ENCODE peak calls at places on chromosomes 13 and 19, in four cellular contexts. W is SK-N-SH, F is AG10803, X is A673. H is an unnamed sample.

GRCh38 chr13:93233997-93234416 is 7.4 kb downstream of the GPC6 start:
- DNase-seq in W (no peak), F (no peak), X (no peak), H (no peak)

GRCh38 chr13:50320297-50320862 is 305.1 kb downstream of the KCNRG start:
- DNase-seq in W (no peak), F (peak; percentile 55), X (peak; percentile 13), H (no peak)

GRCh38 chr19:40154121-40154680 is 37.0 kb upstream of the MAP3K10 start:
- DNase-seq in W (no peak), F (no peak), X (no peak), H (no peak)

GRCh38 chr19:46081928-46082727 is 41.3 kb upstream of the IGFL4 start:
- DNase-seq in W (peak; percentile 63), F (peak; percentile 70), X (peak; percentile 70), H (peak; percentile 58)

GRCh38 chr19:15869109-15869555 is 28.7 kb downstream of the CYP4F2 start:
- DNase-seq in W (peak; percentile 66), F (peak; percentile 35), X (peak; percentile 57), H (no peak)

GRCh38 chr13:75913925-75914324 is 277.8 kb downstream of the LMO7 start:
- DNase-seq in W (no peak), F (no peak), X (no peak), H (no peak)

GRCh38 chr13:33015791-33016323 is 366 bp upstream of the KL start:
- DNase-seq in W (no peak), F (no peak), X (no peak), H (peak; percentile 51)

GRCh38 chr13:50319603-50320296 is 304.5 kb downstream of the KCNRG start:
- DNase-seq in W (no peak), F (peak; percentile 62), X (no peak), H (no peak)

GRCh38 chr13:44543424-44543823 is 32.7 kb downstream of the TSC22D1 start:
- DNase-seq in W (no peak), F (no peak), X (no peak), H (no peak)

GRCh38 chr19:40960780-40961179 is 30.3 kb upstream of the CYP2B6 start:
- DNase-seq in W (no peak), F (no peak), X (no peak), H (no peak)

GRCh38 chr13:40640845-40641458 is 25.5 kb downstream of the FOXO1 start:
- DNase-seq in W (no peak), F (no peak), X (no peak), H (no peak)

GRCh38 chr19:56839665-56840451 is 668 bp downstream of the PEG3 start:
- DNase-seq in W (peak; percentile 72), F (peak; percentile 1), X (peak; percentile 97), H (no peak)

GRCh38 chr19:12641456-12641855 is 25.1 kb downstream of the MAN2B1 start:
- DNase-seq in W (no peak), F (no peak), X (no peak), H (no peak)

GRCh38 chr19:19606021-19606420 is 12.5 kb downstream of the PBX4 start:
- DNase-seq in W (no peak), F (no peak), X (no peak), H (no peak)

GRCh38 chr13:97849305-97849704 is 104.2 kb upstream of the IPO5 start:
- DNase-seq in W (peak; percentile 15), F (peak; percentile 17), X (peak; percentile 59), H (no peak)

GRCh38 chr19:17339088-17339741 is 1.9 kb downstream of the GTPBP3 start:
- DNase-seq in W (peak; percentile 63), F (no peak), X (peak; percentile 42), H (no peak)

DNA sequence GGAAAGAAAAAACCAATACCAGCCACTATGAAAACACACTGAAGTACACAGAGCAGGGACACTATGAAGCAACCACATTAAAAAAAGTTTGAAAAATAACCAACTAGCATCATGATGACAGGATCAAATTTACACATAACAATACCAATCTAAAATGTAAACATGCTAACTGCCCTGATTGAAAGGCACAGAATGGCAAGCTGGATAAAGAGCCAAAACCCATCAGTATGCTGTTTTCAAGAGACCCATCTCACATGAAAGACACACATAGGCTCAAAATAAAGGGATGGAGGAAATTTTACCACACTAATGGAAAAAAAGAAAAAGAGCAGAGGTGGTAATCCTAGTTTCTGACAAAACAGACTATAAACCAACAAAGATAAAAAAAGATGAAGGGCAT is 291.3 kb downstream of the SLC7A1 start:
- DNase-seq in W (no peak), F (no peak), X (no peak), H (no peak)
- TF ChIP-seq CTCF in W (no peak), F (no peak), X (no peak), H (no peak)

DNA sequence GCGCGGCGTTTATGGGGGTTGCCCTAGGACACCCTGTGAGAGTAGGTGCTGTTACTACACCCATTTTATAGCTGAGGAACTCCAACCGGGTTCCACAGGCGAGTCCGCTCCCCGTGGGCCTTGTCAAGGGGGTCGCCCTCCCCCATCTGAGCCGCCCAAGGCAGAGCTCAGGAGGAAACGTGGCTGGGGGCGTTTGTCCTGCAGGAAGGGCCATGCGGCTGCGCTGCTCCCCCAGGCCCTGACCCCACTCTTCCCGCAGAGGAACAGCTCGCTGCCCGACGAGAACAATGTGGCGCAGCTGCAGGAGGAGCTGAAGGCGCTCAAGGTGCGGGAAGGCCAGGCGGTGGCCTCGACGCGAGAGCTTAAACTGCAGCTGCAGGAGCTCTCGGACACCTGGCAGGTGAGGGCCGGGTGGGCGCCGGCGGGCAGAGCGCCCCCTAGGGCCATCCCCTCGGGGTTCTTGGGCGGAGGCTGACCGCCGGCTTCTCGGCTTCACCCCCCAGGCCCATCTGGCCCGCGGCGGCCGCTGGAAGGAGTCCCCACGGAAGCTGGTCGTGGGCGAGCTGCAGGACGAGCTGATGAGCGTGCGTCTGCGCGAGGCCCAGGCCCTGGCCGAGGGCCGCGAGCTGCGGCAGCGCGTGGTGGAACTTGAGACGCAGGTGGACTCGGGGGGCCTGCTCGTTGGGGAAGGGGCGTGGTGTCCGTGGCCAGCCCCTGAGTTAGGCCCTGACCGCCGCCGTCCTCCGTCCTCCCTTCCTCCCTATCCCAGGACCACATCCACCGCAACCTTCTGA is 12.4 kb downstream of the PRR36 start:
- DNase-seq in W (no peak), F (no peak), X (no peak), H (no peak)
- TF ChIP-seq CTCF in W (peak; percentile 19), F (no peak), X (no peak), H (peak; percentile 36)

DNA sequence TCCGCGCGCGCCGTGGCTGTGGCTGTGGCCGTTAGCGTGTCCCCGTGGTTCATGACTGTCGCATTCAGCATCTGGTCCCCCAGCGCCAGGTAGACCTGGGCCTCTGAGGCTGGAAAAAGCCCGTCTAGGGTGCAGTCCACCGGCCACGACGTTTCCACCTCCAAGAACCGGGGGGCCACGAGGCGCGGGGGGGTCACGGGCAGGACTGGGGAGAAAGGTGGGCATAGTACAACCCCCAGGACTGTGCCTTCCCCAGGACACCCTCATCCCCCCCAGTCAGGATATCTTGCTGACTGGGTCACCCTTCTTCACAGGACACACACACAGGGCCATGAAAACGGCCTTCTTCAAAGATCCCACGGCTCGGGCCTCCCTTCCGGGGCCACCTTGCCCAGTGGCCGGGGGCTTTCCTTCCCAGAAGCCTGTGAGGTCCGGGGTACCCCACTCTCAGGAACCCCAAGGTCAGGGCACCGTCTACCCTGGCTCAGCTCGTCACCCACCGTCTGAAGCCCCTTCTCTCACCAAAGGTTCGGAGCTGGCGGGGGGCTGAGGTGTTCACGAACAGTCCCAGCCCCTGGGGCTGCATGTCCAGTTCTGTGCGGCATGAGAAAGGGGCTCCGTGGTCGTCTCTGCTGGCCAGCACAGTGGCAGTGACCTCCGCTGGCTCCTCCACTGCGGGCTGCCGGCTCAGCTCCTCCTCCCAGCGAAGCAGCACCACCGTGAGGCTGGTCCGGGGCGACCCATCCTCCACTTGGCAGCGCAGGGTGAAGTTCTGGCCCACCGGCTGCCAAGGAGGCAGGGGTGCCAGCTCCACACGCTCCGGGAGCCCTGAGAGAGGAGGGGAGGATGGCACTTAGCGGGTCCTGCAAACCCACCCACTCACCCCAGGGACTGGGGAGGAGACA is 2.1 kb upstream of the RAVER1 start:
- DNase-seq in W (no peak), F (no peak), X (no peak), H (no peak)
- TF ChIP-seq CTCF in W (no peak), F (no peak), X (peak; percentile 1), H (no peak)

DNA sequence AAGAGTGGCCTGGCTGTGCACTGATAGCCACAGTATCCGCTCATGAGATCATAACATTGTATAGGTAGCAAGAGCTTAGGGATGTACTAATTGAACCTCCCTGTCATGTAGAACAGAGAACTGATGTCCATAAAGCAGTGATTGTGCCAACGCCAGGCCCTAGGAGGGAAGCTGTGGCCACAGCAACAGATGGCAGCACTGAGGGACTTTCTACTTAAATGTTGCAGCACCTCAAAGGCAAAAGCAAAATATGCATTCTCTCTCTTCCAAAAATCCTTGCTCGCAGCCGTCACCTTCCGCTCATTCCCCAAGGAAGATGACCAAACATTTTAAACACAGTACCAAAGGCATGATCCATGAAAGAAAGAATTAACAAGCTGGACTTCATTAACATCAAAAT is 32.3 kb downstream of the COL4A1 start:
- DNase-seq in W (no peak), F (peak; percentile 54), X (peak; percentile 18), H (no peak)
- TF ChIP-seq CTCF in W (peak; percentile 38), F (peak; percentile 50), X (peak; percentile 51), H (no peak)

GRCh38 chr19:48332662-48333466 is 7.5 kb downstream of the EMP3 start:
- DNase-seq in W (peak; percentile 91), F (peak; percentile 95), X (peak; percentile 100), H (peak; percentile 96)

GRCh38 chr19:48329167-48329891 is 4.0 kb downstream of the EMP3 start:
- DNase-seq in W (no peak), F (peak; percentile 38), X (peak; percentile 64), H (no peak)

GRCh38 chr19:48332351-48332661 is 7.0 kb downstream of the EMP3 start:
- DNase-seq in W (no peak), F (no peak), X (no peak), H (no peak)

GRCh38 chr19:48333467-48334384 is 8.4 kb downstream of the EMP3 start:
- DNase-seq in W (peak; percentile 84), F (peak; percentile 92), X (peak; percentile 96), H (peak; percentile 84)

DNA sequence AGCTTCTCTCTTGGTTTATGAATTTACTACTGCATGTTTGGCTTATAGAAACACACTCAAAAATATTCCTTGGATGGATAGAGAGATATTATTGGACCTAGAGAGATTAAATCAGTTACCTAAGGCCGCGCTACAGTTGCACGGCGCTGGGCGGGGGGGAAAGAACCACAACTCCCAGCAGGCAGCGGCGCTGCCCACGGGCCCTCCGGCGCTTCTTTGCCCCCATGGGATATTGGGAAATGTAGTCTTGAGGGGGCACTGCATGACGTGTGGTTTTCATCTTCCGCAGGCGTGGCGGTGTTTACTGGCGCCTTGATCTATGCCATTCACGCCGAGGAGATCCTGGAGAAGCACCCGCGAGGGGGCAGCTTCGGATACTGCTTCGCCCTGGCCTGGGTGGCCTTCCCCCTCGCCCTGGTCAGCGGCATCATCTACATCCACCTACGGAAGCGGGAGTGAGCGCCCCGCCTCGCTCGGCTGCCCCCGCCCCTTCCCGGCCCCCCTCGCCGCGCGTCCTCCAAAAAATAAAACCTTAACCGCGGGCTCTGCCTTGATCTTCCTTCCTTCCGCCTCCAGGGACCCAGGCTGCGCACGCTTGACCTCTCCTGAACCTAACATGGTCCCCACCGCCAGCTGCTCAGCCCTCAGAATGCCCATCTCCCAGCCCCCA is 4.8 kb downstream of the EMP3 start:
- DNase-seq in W (peak; percentile 91), F (no peak), X (no peak), H (peak; percentile 83)
- TF ChIP-seq CTCF in W (peak; percentile 17), F (no peak), X (no peak), H (no peak)

H was measured in mesothelial cell of epicardium.